ENCODE peak calls at places on chromosomes 7 and 10, in seven cellular contexts. O, N, R, K, Z, T and D are unnamed samples.

GRCh38 chr7:86995814-86996213 is 63.6 kb downstream of the ELAPOR2 start:
- DNase-seq in O (no peak), N (no peak), R (no peak), K (no peak), Z (no peak), T (no peak), D (no peak)

GRCh38 chr7:74101061-74101681 is 17.6 kb downstream of the LIMK1 start:
- DNase-seq in O (no peak), N (no peak), R (no peak), K (no peak), Z (no peak), T (peak), D (no peak)

GRCh38 chr10:21496285-21497176 is 29.0 kb downstream of the SKIDA1 start:
- DNase-seq in O (peak), N (no peak), R (peak), K (peak), Z (peak), T (no peak), D (peak)

GRCh38 chr7:40297741-40298311 is 163.0 kb downstream of the SUGCT start:
- DNase-seq in O (no peak), N (no peak), R (no peak), K (no peak), Z (no peak), T (no peak), D (no peak)

GRCh38 chr7:4042402-4042801 is 639.7 kb upstream of the FOXK1 start:
- DNase-seq in O (no peak), N (no peak), R (no peak), K (peak), Z (no peak), T (no peak), D (no peak)

GRCh38 chr7:68063171-68063570 is 1066.5 kb downstream of the TYW1 start:
- DNase-seq in O (no peak), N (no peak), R (peak), K (peak), Z (peak), T (no peak), D (peak)

GRCh38 chr7:35565927-35566326 is 129.0 kb downstream of the HERPUD2 start:
- DNase-seq in O (no peak), N (no peak), R (no peak), K (no peak), Z (no peak), T (no peak), D (no peak)

GRCh38 chr7:27587429-27587828 is 75.3 kb downstream of the HIBADH start:
- DNase-seq in O (no peak), N (no peak), R (no peak), K (no peak), Z (no peak), T (no peak), D (no peak)

GRCh38 chr7:149771199-149771636 is 2.2 kb downstream of the ZNF467 start:
- DNase-seq in O (no peak), N (no peak), R (no peak), K (no peak), Z (no peak), T (no peak), D (no peak)

GRCh38 chr10:44262551-44263251 is 122.2 kb downstream of the CXCL12 start:
- DNase-seq in O (no peak), N (no peak), R (no peak), K (no peak), Z (no peak), T (no peak), D (no peak)

GRCh38 chr7:28378574-28379149 is 33.7 kb upstream of the CREB5 start:
- DNase-seq in O (no peak), N (no peak), R (no peak), K (no peak), Z (no peak), T (no peak), D (no peak)

GRCh38 chr7:137262599-137262998 is 80.9 kb downstream of the PTN start:
- DNase-seq in O (no peak), N (no peak), R (no peak), K (no peak), Z (no peak), T (no peak), D (no peak)

GRCh38 chr10:97543025-97543546 is 29.5 kb upstream of the ANKRD2 start:
- DNase-seq in O (peak), N (peak), R (peak), K (no peak), Z (no peak), T (no peak), D (peak)

GRCh38 chr7:49800031-49800430 is 26.6 kb downstream of the VWC2 start:
- DNase-seq in O (no peak), N (no peak), R (no peak), K (no peak), Z (no peak), T (no peak), D (no peak)

GRCh38 chr7:132750056-132750455 is 173.8 kb upstream of the PLXNA4 start:
- DNase-seq in O (no peak), N (no peak), R (no peak), K (no peak), Z (no peak), T (no peak), D (no peak)

GRCh38 chr10:123891147-123892011 is at the start of gene CPXM2:
- DNase-seq in O (no peak), N (no peak), R (no peak), K (no peak), Z (peak), T (no peak), D (no peak)

GRCh38 chr10:62594093-62594520 is 210.4 kb upstream of the ADO start:
- DNase-seq in O (peak), N (peak), R (peak), K (peak), Z (peak), T (peak), D (peak)

GRCh38 chr7:2734761-2735571 is 47.0 kb downstream of the AMZ1 start:
- DNase-seq in O (no peak), N (no peak), R (peak), K (no peak), Z (no peak), T (no peak), D (no peak)

GRCh38 chr7:43584200-43584586 is 1.3 kb downstream of the STK17A start:
- DNase-seq in O (peak), N (no peak), R (no peak), K (no peak), Z (no peak), T (no peak), D (no peak)

GRCh38 chr7:70317356-70317755 is 719.1 kb downstream of the AUTS2 start:
- DNase-seq in O (no peak), N (no peak), R (no peak), K (no peak), Z (no peak), T (no peak), D (no peak)
- TF ChIP-seq JUND in O (no peak), N (no peak), R (no peak), K (peak), Z (no peak), T (no peak), D (no peak)

DNA sequence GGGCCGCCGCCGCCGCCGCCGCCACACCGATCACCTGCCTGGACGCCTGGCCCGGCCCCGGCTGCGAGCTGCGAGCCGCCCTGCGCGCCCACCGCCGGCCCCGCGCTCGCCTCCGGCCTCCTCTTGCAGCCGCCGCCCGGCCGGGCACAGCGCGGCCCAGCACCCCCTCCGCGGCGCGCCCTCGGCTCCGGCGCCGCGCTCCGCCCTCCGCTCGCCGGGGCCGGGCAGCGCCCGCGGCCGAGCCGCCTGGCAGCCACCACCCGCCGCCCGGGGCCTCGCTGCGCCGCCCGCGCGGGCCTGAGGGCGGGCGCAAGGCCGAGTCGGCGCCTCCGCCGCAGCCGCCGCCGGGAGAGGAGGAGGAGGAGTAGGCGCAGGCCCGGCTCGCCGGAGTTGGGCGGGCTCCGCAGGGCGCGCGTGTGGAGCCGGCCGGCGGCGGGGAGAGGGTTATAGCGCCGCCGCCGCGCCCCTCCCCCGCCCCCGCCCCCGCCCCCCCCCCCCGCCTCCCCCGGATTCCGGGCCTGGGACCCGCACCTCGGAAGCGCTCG is at the start of gene PDGFA:
- DNase-seq in O (no peak), N (no peak), R (peak), K (peak), Z (no peak), T (no peak), D (peak)
- TF ChIP-seq JUND in O (no peak), N (no peak), R (no peak), K (no peak), Z (no peak), T (no peak), D (no peak)

GRCh38 chr10:69871074-69871473 is 69.4 kb downstream of the COL13A1 start:
- DNase-seq in O (no peak), N (no peak), R (no peak), K (no peak), Z (no peak), T (no peak), D (no peak)
- TF ChIP-seq JUND in O (no peak), N (no peak), R (no peak), K (no peak), Z (no peak), T (no peak), D (no peak)

GRCh38 chr7:76031964-76032363 is 15.8 kb downstream of the STYXL1 start:
- DNase-seq in O (no peak), N (no peak), R (no peak), K (no peak), Z (no peak), T (no peak), D (no peak)
- TF ChIP-seq JUND in O (no peak), N (no peak), R (no peak), K (no peak), Z (no peak), T (no peak), D (no peak)

DNA sequence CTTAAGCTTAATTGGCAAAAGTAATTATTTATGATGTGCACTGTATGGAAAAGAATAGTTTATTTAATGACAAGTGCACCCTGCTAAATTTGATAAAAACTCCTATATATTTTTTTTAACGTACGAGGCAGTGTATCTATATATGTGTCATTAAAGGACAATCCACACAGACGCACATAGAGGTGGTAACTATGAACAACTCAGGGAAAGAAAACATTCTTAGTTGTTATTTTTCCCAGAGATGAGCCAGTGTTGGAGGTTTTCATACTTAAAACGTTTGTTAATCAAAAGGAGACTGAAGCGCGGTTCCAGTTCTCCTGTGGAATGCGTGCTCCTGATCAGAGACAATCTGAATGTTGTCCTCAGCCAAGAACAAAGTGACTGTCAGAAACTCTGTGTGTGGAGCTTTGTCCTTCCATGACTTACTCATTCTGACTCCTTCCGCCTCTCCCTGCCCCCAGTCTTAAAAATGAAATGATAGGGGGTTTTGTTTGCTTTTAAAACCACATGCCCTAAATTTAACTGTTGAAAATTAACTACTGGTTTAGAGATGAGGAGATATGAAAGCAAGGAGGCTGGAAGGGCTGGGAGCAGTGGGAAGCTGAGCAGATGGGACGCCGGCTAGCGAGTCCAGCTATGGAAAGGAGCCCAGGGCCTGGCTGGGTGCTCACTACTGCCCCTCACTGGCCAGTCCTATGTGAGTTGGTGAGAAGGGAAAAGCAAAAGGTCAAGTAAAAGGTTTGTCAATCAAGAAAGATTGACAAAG is 99.6 kb downstream of the SVIL start:
- DNase-seq in O (peak), N (peak), R (peak), K (peak), Z (peak), T (no peak), D (peak)
- TF ChIP-seq JUND in O (no peak), N (no peak), R (no peak), K (no peak), Z (no peak), T (no peak), D (no peak)

GRCh38 chr7:100053201-100053600 is 3.6 kb downstream of the ZSCAN21 start:
- DNase-seq in O (peak), N (peak), R (no peak), K (peak), Z (no peak), T (no peak), D (peak)
- TF ChIP-seq JUND in O (no peak), N (no peak), R (no peak), K (no peak), Z (no peak), T (no peak), D (no peak)